ENCODE peak calls at places on chromosome 12, in six cellular contexts. L is Right ventricle myocardium inferior; K is NCI-H1092; G is ELR; S is psoas muscle; W is stimulated activated CD8-positive, alpha-beta memory T cell treated with anti-CD3 and anti-CD28 coated beads, Interleukin-15, amount 100 ng/mL, for 24 hours. V is an unnamed sample.

GRCh38 chr12:112381898-112382796 is at the start of gene HECTD4:
- DNase-seq in L (peak), W (peak), S (peak), K (peak), G (peak), V (peak)

GRCh38 chr12:131865196-131865875 is 29.1 kb upstream of the ULK1 start:
- DNase-seq in W (no peak), K (no peak), G (peak), L (no peak), S (no peak), V (no peak)

GRCh38 chr12:62379723-62380045 is 86.9 kb upstream of the MON2 start:
- DNase-seq in W (no peak), K (no peak), S (no peak), L (no peak), G (no peak), V (no peak)

GRCh38 chr12:109696485-109697269 is 16.9 kb upstream of the FAM222A start:
- DNase-seq in W (no peak), G (peak), S (no peak), L (no peak), K (no peak), V (no peak)

GRCh38 chr12:125922328-125922727 is 857.1 kb downstream of the AACS start:
- DNase-seq in S (no peak), K (no peak), L (no peak), W (no peak), G (no peak), V (no peak)

GRCh38 chr12:75656650-75657049 is 145.2 kb upstream of the KRR1 start:
- DNase-seq in G (peak), L (no peak), W (no peak), K (no peak), S (no peak), V (no peak)

GRCh38 chr12:69008510-69008909 is 75.5 kb upstream of the CPM start:
- DNase-seq in K (no peak), W (no peak), G (peak), S (no peak), L (no peak), V (peak)

GRCh38 chr12:132028111-132028510 is 78.4 kb downstream of the EP400 start:
- DNase-seq in S (no peak), W (no peak), L (no peak), K (no peak), G (no peak), V (no peak)

GRCh38 chr12:56299308-56299852 is 750 bp downstream of the CS start:
- DNase-seq in L (no peak), W (no peak), K (no peak), S (no peak), G (peak), V (no peak)

GRCh38 chr12:121038861-121039654 is at the start of gene OASL:
- DNase-seq in S (no peak), G (peak), L (no peak), W (no peak), K (no peak), V (no peak)

GRCh38 chr12:56631790-56632700 is 1.9 kb upstream of the BAZ2A start:
- DNase-seq in S (peak), K (no peak), W (no peak), L (peak), G (peak), V (no peak)

GRCh38 chr12:713281-713875 is 39.0 kb upstream of the WNK1 start:
- DNase-seq in W (no peak), G (no peak), K (no peak), S (no peak), L (no peak), V (no peak)

GRCh38 chr12:132438726-132439125 is 51.2 kb upstream of the FBRSL1 start:
- DNase-seq in S (no peak), K (no peak), G (no peak), W (no peak), L (no peak), V (no peak)

GRCh38 chr12:49616533-49617219 is 6.7 kb upstream of the PRPF40B start:
- DNase-seq in G (no peak), W (no peak), S (no peak), L (no peak), K (no peak), V (no peak)

GRCh38 chr12:96444403-96444802 is 44.2 kb upstream of the CDK17 start:
- DNase-seq in S (no peak), K (no peak), W (no peak), G (no peak), L (no peak), V (no peak)

GRCh38 chr12:66203820-66204219 is 14.8 kb downstream of the IRAK3 start:
- DNase-seq in S (no peak), W (no peak), L (no peak), K (no peak), G (no peak), V (no peak)

GRCh38 chr12:80186727-80187217 is 87.4 kb downstream of the OTOGL start:
- DNase-seq in S (no peak), K (peak), L (no peak), W (no peak), G (peak), V (peak)

GRCh38 chr12:89529738-89530137 is 3.9 kb upstream of the POC1B start:
- DNase-seq in G (peak), W (no peak), S (no peak), L (no peak), K (peak), V (peak)

GRCh38 chr12:62713190-62713589 is 221.8 kb downstream of the PPM1H start:
- DNase-seq in W (no peak), S (no peak), G (no peak), L (no peak), K (no peak), V (no peak)

GRCh38 chr12:124402281-124403066 is 107.6 kb downstream of the RFLNA start:
- DNase-seq in W (no peak), L (no peak), K (no peak), S (no peak), G (no peak), V (no peak)

GRCh38 chr12:106123110-106123509 is 15.6 kb downstream of the NUAK1 start:
- DNase-seq in L (no peak), S (no peak), W (no peak), G (no peak), K (no peak), V (no peak)

GRCh38 chr12:75878382-75878720 is 153.2 kb downstream of the PHLDA1 start:
- DNase-seq in L (no peak), K (no peak), W (no peak), S (no peak), G (no peak), V (no peak)

GRCh38 chr12:68899251-68899771 is 33.7 kb downstream of the CPM start:
- DNase-seq in K (no peak), G (peak), S (no peak), W (no peak), L (no peak), V (no peak)

GRCh38 chr12:57899010-57899662 is 42.2 kb upstream of the ATP23 start:
- DNase-seq in G (peak), K (peak), W (peak), L (no peak), S (peak), V (peak)

GRCh38 chr12:122799635-122800243 is 25.4 kb downstream of the CCDC62 start:
- DNase-seq in L (no peak), W (no peak), G (no peak), S (no peak), K (no peak), V (no peak)

GRCh38 chr12:2749580-2749979 is 45.2 kb upstream of the FKBP4 start:
- DNase-seq in K (no peak), S (no peak), L (no peak), W (no peak), G (no peak), V (no peak)

GRCh38 chr12:19107750-19108149 is 21.8 kb upstream of the PLEKHA5 start:
- DNase-seq in S (no peak), G (no peak), K (no peak), L (no peak), W (no peak), V (no peak)

GRCh38 chr12:124024263-124024678 is 51.3 kb downstream of the ZNF664 start:
- DNase-seq in L (no peak), W (no peak), S (no peak), K (no peak), G (peak), V (no peak)

GRCh38 chr12:122602456-122602855 is 75.4 kb downstream of the KNTC1 start:
- DNase-seq in S (no peak), W (no peak), L (no peak), G (no peak), K (no peak), V (no peak)

GRCh38 chr12:112091563-112091962 is 17.0 kb downstream of the NAA25 start:
- DNase-seq in S (no peak), K (no peak), G (no peak), W (no peak), L (no peak), V (no peak)

GRCh38 chr12:26338574-26339572 is 143.5 kb downstream of the SSPN start:
- DNase-seq in W (no peak), K (no peak), S (no peak), L (no peak), G (peak), V (no peak)

GRCh38 chr12:22656835-22657234 is 31.9 kb downstream of the ETNK1 start:
- DNase-seq in S (no peak), L (no peak), G (no peak), K (no peak), W (no peak), V (peak)